ENCODE peak calls at places on chromosomes 2 and 18, in four cellular contexts. L, S, A and Q are unnamed samples. For H3K9me3, the result is how much of the 10 kb centered on the place peaks cover.

GRCh38 chr2:222142027-222142426 is 156.8 kb downstream of the PAX3 start:
- DNase-seq in S (no peak), A (no peak), L (peak), Q (no peak)

GRCh38 chr2:65402339-65402738 is 30.1 kb downstream of the SPRED2 start:
- DNase-seq in L (no peak), A (no peak), S (no peak), Q (no peak)

GRCh38 chr2:127153691-127154158 is 46.8 kb upstream of the BIN1 start:
- DNase-seq in L (no peak), S (peak), A (no peak), Q (no peak)

GRCh38 chr18:11115268-11115667 is 34.1 kb downstream of the PIEZO2 start:
- DNase-seq in A (no peak), S (no peak), L (no peak), Q (no peak)

GRCh38 chr2:219023045-219023605 is 18.2 kb downstream of the CFAP65 start:
- DNase-seq in L (no peak), A (no peak), S (no peak), Q (no peak)

GRCh38 chr2:38620282-38620977 is 17.7 kb upstream of the HNRNPLL start:
- DNase-seq in L (peak), S (no peak), A (no peak), Q (no peak)

GRCh38 chr18:44731160-44731865 is 50.6 kb downstream of the SETBP1 start:
- DNase-seq in L (no peak), A (no peak), S (no peak), Q (no peak)

GRCh38 chr2:64442801-64443429 is 11.0 kb upstream of the LGALSL start:
- DNase-seq in S (no peak), L (no peak), A (no peak), Q (no peak)

GRCh38 chr18:24837065-24837464 is 376.6 kb downstream of the HRH4 start:
- DNase-seq in A (no peak), L (peak), S (peak), Q (no peak)

GRCh38 chr2:2755990-2756389 is 424.9 kb upstream of the MYT1L start:
- DNase-seq in A (no peak), S (no peak), L (no peak), Q (no peak)

GRCh38 chr2:73981081-73981968 is 3.4 kb upstream of the TET3 start:
- DNase-seq in S (peak), L (no peak), A (no peak), Q (no peak)

GRCh38 chr2:166137331-166137730 is 9.5 kb upstream of the SCN1A start:
- DNase-seq in L (no peak), A (no peak), S (no peak), Q (no peak)

GRCh38 chr2:189347540-189347939 is 93.7 kb upstream of the WDR75 start:
- DNase-seq in S (peak), L (peak), A (peak), Q (peak)

GRCh38 chr2:229243880-229244560 is 27.1 kb downstream of the PID1 start:
- DNase-seq in L (no peak), S (peak), A (no peak), Q (no peak)

GRCh38 chr18:58314284-58314683 is 270.3 kb downstream of the NEDD4L start:
- DNase-seq in A (no peak), S (peak), L (peak), Q (peak)

GRCh38 chr2:103873719-103874359 is 980.1 kb upstream of the POU3F3 start:
- DNase-seq in L (no peak), S (no peak), A (no peak), Q (no peak)

GRCh38 chr2:18046558-18046957 is 168.1 kb downstream of the KCNS3 start:
- DNase-seq in A (no peak), S (peak), L (no peak), Q (no peak)

GRCh38 chr2:85132392-85132791 is 800 bp upstream of the TCF7L1 start:
- DNase-seq in S (no peak), L (no peak), A (no peak), Q (no peak)

GRCh38 chr2:160194946-160195345 is 5.1 kb downstream of the ITGB6 start:
- DNase-seq in S (no peak), L (no peak), A (no peak), Q (no peak)

GRCh38 chr2:185433824-185434223 is 304.8 kb upstream of the FSIP2 start:
- DNase-seq in A (no peak), L (no peak), S (no peak), Q (no peak)

GRCh38 chr18:8779251-8779650 is 73.9 kb downstream of the MTCL1 start:
- DNase-seq in S (no peak), L (no peak), A (no peak), Q (peak)

GRCh38 chr18:49731860-49732311 is 81.4 kb downstream of the ACAA2 start:
- DNase-seq in L (no peak), S (no peak), A (no peak), Q (no peak)

GRCh38 chr2:146677280-146677679 is 1167.5 kb upstream of the ACVR2A start:
- DNase-seq in L (no peak), A (no peak), S (no peak), Q (no peak)

GRCh38 chr2:6148887-6149286 is 456.7 kb downstream of the SOX11 start:
- DNase-seq in S (no peak), A (no peak), L (no peak), Q (no peak)

GRCh38 chr2:135840601-135841000 is 3.6 kb upstream of the LCT start:
- DNase-seq in L (no peak), S (no peak), A (no peak), Q (no peak)

GRCh38 chr2:100334929-100335328 is 12.6 kb upstream of the LONRF2 start:
- DNase-seq in S (no peak), A (no peak), L (no peak), Q (no peak)

GRCh38 chr2:129658430-129658829 is 321.0 kb upstream of the RAB6C start:
- DNase-seq in L (no peak), S (no peak), A (no peak), Q (no peak)

GRCh38 chr2:121740973-121741372 is 4.3 kb upstream of the NIFK start:
- DNase-seq in L (no peak), S (no peak), A (no peak), Q (no peak)

GRCh38 chr2:150282821-150283309 is 204.6 kb downstream of the RND3 start:
- DNase-seq in A (no peak), L (no peak), S (no peak), Q (no peak)
- H3K9me3 ChIP-seq in A (under half), L (under half), S (under half), Q (under half)

GRCh38 chr2:123179526-123179925 is 845.6 kb upstream of the CNTNAP5 start:
- DNase-seq in A (no peak), S (peak), L (no peak), Q (no peak)
- H3K9me3 ChIP-seq in A (under half), S (under half), L (under half), Q (under half)

GRCh38 chr2:43220982-43221659 is 5.3 kb downstream of the ZFP36L2 start:
- DNase-seq in S (peak), A (peak), L (peak), Q (peak)
- H3K9me3 ChIP-seq in S (under half), A (under half), L (under half), Q (under half)

GRCh38 chr2:128465246-128466170 is 146.8 kb upstream of the HS6ST1 start:
- DNase-seq in L (no peak), S (no peak), A (no peak), Q (peak)

GRCh38 chr2:128466377-128467175 is 147.9 kb upstream of the HS6ST1 start:
- DNase-seq in S (peak), A (no peak), L (no peak), Q (peak)

GRCh38 chr2:128467321-128467901 is 148.7 kb upstream of the HS6ST1 start:
- DNase-seq in L (no peak), S (peak), A (no peak), Q (peak)

GRCh38 chr2:128468186-128468585 is 149.5 kb upstream of the HS6ST1 start:
- DNase-seq in L (no peak), S (no peak), A (no peak), Q (peak)

DNA sequence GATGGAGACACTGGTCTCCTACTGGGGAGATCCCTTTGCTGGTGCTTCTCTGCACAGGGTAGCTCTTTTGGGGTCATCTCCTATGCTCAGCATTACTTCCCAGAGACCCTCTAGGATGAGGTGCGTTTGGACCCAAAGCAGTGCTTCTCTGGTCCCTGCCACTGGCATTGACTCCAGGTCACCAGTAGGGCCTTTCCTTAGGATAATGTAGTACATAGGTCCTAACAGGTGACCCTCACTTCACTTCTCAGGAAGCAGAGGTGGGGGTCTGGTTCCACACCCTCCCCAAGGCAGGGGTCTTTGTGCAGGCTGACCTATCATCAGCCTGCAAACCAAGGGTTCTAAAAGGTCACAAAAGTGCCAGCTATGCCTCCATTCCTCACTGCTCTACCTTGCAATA is 145.8 kb upstream of the HS6ST1 start:
- DNase-seq in S (no peak), A (no peak), L (no peak), Q (peak)
- H3K9me3 ChIP-seq in S (under half), A (under half), L (under half), Q (under half)

DNA sequence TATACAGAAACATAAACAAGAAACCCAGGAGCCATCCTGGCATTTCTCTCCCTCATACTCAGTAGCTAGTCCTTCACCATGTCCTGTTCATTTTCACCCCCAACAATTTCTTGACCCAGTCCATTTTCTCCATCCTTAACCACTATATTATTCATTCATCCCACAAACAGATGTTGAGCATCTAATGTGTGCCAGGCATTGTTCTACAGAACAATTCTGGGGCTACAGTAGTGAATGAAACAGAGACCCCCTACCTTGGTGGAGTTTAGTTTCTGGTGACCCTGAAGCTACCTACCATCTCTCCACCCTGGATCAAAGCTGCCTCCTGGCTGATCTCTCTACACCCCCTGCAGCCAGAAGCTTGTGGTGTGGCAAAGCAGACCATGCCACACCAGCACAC is 27.5 kb upstream of the BZW1 start:
- DNase-seq in S (no peak), L (no peak), A (no peak), Q (no peak)
- H3K9me3 ChIP-seq in S (under half), L (under half), A (under half), Q (under half)

GRCh38 chr18:2441544-2441943 is 129.8 kb downstream of the METTL4 start:
- DNase-seq in S (no peak), A (no peak), L (no peak), Q (no peak)
- H3K9me3 ChIP-seq in S (under half), A (under half), L (under half), Q (under half)